ENCODE peak calls at places on chromosomes 4 and X, in five cellular contexts. S, G, C, Q and U are unnamed samples.

GRCh38 chr4:5368426-5368825 is 317.1 kb downstream of the STK32B start:
- DNase-seq in S (no peak), G (no peak), C (no peak), Q (no peak), U (no peak)

GRCh38 chr4:1375051-1375721 is 28.2 kb downstream of the UVSSA start:
- DNase-seq in S (no peak), G (no peak), C (no peak), Q (peak; percentile 61), U (peak; percentile 4)

GRCh38 chrX:131792356-131792749 is 230.7 kb upstream of the STK26 start:
- DNase-seq in S (no peak), G (no peak), C (peak; percentile 95), Q (no peak), U (no peak)

GRCh38 chr4:11480683-11481082 is 52.0 kb upstream of the HS3ST1 start:
- DNase-seq in S (no peak), G (no peak), C (peak; percentile 15), Q (no peak), U (no peak)

GRCh38 chr4:6851431-6851830 is 58.2 kb upstream of the TBC1D14 start:
- DNase-seq in S (no peak), G (no peak), C (no peak), Q (no peak), U (no peak)

GRCh38 chr4:80840396-80840795 is 190.1 kb upstream of the BMP3 start:
- DNase-seq in S (no peak), G (no peak), C (no peak), Q (no peak), U (no peak)

GRCh38 chr4:126306152-126306869 is 991.6 kb downstream of the FAT4 start:
- DNase-seq in S (no peak), G (no peak), C (no peak), Q (no peak), U (no peak)

GRCh38 chr4:4791299-4791798 is 68.1 kb upstream of the MSX1 start:
- DNase-seq in S (no peak), G (peak; percentile 56), C (no peak), Q (no peak), U (peak; percentile 31)

GRCh38 chr4:139735381-139736256 is 70.0 kb downstream of the MGST2 start:
- DNase-seq in S (peak; percentile 6), G (peak; percentile 79), C (no peak), Q (peak; percentile 66), U (peak; percentile 46)

GRCh38 chrX:47321386-47321785 is 49.0 kb upstream of the ZNF157 start:
- DNase-seq in S (peak; percentile 20), G (peak; percentile 80), C (no peak), Q (peak; percentile 66), U (peak; percentile 87)

GRCh38 chr4:15930314-15930713 is 8.2 kb downstream of the FGFBP1 start:
- DNase-seq in S (no peak), G (no peak), C (no peak), Q (no peak), U (no peak)

GRCh38 chr4:41320786-41321185 is 64.1 kb downstream of the UCHL1 start:
- DNase-seq in S (no peak), G (no peak), C (no peak), Q (no peak), U (no peak)

GRCh38 chrX:118346258-118347094 is 570 bp downstream of the WDR44 start:
- DNase-seq in S (peak; percentile 9), G (peak; percentile 67), C (peak; percentile 39), Q (peak; percentile 73), U (peak; percentile 18)

GRCh38 chr4:42474406-42474805 is 77.1 kb downstream of the SHISA3 start:
- DNase-seq in S (no peak), G (no peak), C (no peak), Q (no peak), U (no peak)

GRCh38 chrX:66717926-66718325 is 79.0 kb upstream of the EDA2R start:
- DNase-seq in S (no peak), G (no peak), C (no peak), Q (no peak), U (no peak)

GRCh38 chr4:170122252-170122651 is 32.5 kb upstream of the AADAT start:
- DNase-seq in S (no peak), G (no peak), C (no peak), Q (no peak), U (no peak)

GRCh38 chr4:22884157-22884556 is 191.4 kb downstream of the GBA3 start:
- DNase-seq in S (no peak), G (no peak), C (no peak), Q (no peak), U (no peak)

GRCh38 chrX:137194164-137194563 is 160.4 kb upstream of the GPR101 start:
- DNase-seq in S (no peak), G (peak; percentile 62), C (peak; percentile 61), Q (no peak), U (peak; percentile 24)

GRCh38 chr4:27013012-27013411 is 152.4 kb downstream of the STIM2 start:
- DNase-seq in S (no peak), G (no peak), C (no peak), Q (no peak), U (no peak)

GRCh38 chr4:85370400-85371032 is 104.4 kb upstream of the ARHGAP24 start:
- DNase-seq in S (no peak), G (peak; percentile 62), C (peak; percentile 68), Q (no peak), U (peak; percentile 52)

GRCh38 chr4:2289955-2290333 is 28.0 kb upstream of the MXD4 start:
- DNase-seq in S (no peak), G (peak; percentile 42), C (no peak), Q (peak; percentile 58), U (no peak)

GRCh38 chr4:177242651-177243296 is 66.9 kb upstream of the NEIL3 start:
- DNase-seq in S (no peak), G (no peak), C (no peak), Q (no peak), U (no peak)